ENCODE peak calls at places on chromosome 13, in seven cellular contexts. One of them, this sample, is unnamed.

GRCh38 chr13:50936681-50937080 is 27.1 kb downstream of the RNASEH2B start:
- DNase-seq in GM12878: no peak
- DNase-seq in K562: no peak
- DNase-seq in H1: no peak
- DNase-seq in SK-N-SH: no peak
- DNase-seq in Panc1: no peak
- DNase-seq in HCT116: no peak
- DNase-seq in this sample: no peak

GRCh38 chr13:99303863-99304521 is 3.2 kb downstream of the GPR183 start:
- DNase-seq in K562: no peak
- DNase-seq in H1: no peak
- DNase-seq in HCT116: no peak
- DNase-seq in SK-N-SH: no peak
- DNase-seq in GM12878: no peak
- DNase-seq in Panc1: no peak
- DNase-seq in this sample: no peak

GRCh38 chr13:101552797-101553196 is 100.3 kb downstream of the ITGBL1 start:
- DNase-seq in SK-N-SH: no peak
- DNase-seq in H1: no peak
- DNase-seq in GM12878: no peak
- DNase-seq in K562: no peak
- DNase-seq in HCT116: no peak
- DNase-seq in Panc1: no peak
- DNase-seq in this sample: no peak

GRCh38 chr13:25190256-25190655 is 18.2 kb upstream of the AMER2 start:
- DNase-seq in SK-N-SH: no peak
- DNase-seq in K562: no peak
- DNase-seq in H1: no peak
- DNase-seq in GM12878: no peak
- DNase-seq in Panc1: no peak
- DNase-seq in HCT116: no peak
- DNase-seq in this sample: no peak

GRCh38 chr13:23799945-23800344 is 89.3 kb downstream of the MIPEP start:
- DNase-seq in H1: no peak
- DNase-seq in SK-N-SH: no peak
- DNase-seq in K562: no peak
- DNase-seq in HCT116: no peak
- DNase-seq in Panc1: no peak
- DNase-seq in GM12878: peak
- DNase-seq in this sample: no peak

GRCh38 chr13:93220073-93220472 is 6.5 kb upstream of the GPC6 start:
- DNase-seq in Panc1: no peak
- DNase-seq in K562: no peak
- DNase-seq in GM12878: no peak
- DNase-seq in H1: no peak
- DNase-seq in SK-N-SH: no peak
- DNase-seq in HCT116: no peak
- DNase-seq in this sample: no peak

GRCh38 chr13:46964789-46965527 is 68.1 kb upstream of the HTR2A start:
- DNase-seq in HCT116: no peak
- DNase-seq in H1: no peak
- DNase-seq in GM12878: no peak
- DNase-seq in K562: no peak
- DNase-seq in Panc1: no peak
- DNase-seq in SK-N-SH: no peak
- DNase-seq in this sample: no peak

GRCh38 chr13:93861818-93862217 is 617.7 kb downstream of the DCT start:
- DNase-seq in SK-N-SH: no peak
- DNase-seq in K562: no peak
- DNase-seq in GM12878: no peak
- DNase-seq in Panc1: no peak
- DNase-seq in H1: no peak
- DNase-seq in HCT116: no peak
- DNase-seq in this sample: no peak

GRCh38 chr13:43669101-43669500 is 117.7 kb downstream of the ENOX1 start:
- DNase-seq in SK-N-SH: no peak
- DNase-seq in H1: no peak
- DNase-seq in HCT116: no peak
- DNase-seq in Panc1: no peak
- DNase-seq in K562: no peak
- DNase-seq in GM12878: no peak
- DNase-seq in this sample: no peak

GRCh38 chr13:35891973-35892441 is 239.2 kb downstream of the DCLK1 start:
- DNase-seq in Panc1: peak
- DNase-seq in GM12878: no peak
- DNase-seq in H1: no peak
- DNase-seq in HCT116: no peak
- DNase-seq in K562: no peak
- DNase-seq in SK-N-SH: no peak
- DNase-seq in this sample: no peak

GRCh38 chr13:42762917-42763316 is 18.5 kb upstream of the FAM216B start:
- DNase-seq in Panc1: no peak
- DNase-seq in K562: no peak
- DNase-seq in GM12878: no peak
- DNase-seq in HCT116: no peak
- DNase-seq in SK-N-SH: no peak
- DNase-seq in H1: no peak
- DNase-seq in this sample: no peak

GRCh38 chr13:104043184-104043583 is 977.0 kb upstream of the SLC10A2 start:
- DNase-seq in SK-N-SH: no peak
- DNase-seq in K562: no peak
- DNase-seq in Panc1: no peak
- DNase-seq in H1: no peak
- DNase-seq in HCT116: no peak
- DNase-seq in GM12878: no peak
- DNase-seq in this sample: no peak

GRCh38 chr13:109160357-109160756 is 530.9 kb downstream of the MYO16 start:
- DNase-seq in GM12878: no peak
- DNase-seq in K562: no peak
- DNase-seq in H1: no peak
- DNase-seq in Panc1: no peak
- DNase-seq in SK-N-SH: no peak
- DNase-seq in HCT116: no peak
- DNase-seq in this sample: no peak

GRCh38 chr13:108629988-108630387 is 577 bp downstream of the MYO16 start:
- DNase-seq in GM12878: no peak
- DNase-seq in H1: no peak
- DNase-seq in Panc1: no peak
- DNase-seq in K562: no peak
- DNase-seq in HCT116: no peak
- DNase-seq in SK-N-SH: no peak
- DNase-seq in this sample: no peak

GRCh38 chr13:44576396-44577235 is 486 bp upstream of the TSC22D1 start:
- DNase-seq in SK-N-SH: peak
- DNase-seq in GM12878: no peak
- DNase-seq in H1: no peak
- DNase-seq in K562: peak
- DNase-seq in HCT116: no peak
- DNase-seq in Panc1: no peak
- DNase-seq in this sample: no peak

GRCh38 chr13:66618702-66619101 is 611.4 kb downstream of the PCDH9 start:
- DNase-seq in HCT116: peak
- DNase-seq in GM12878: no peak
- DNase-seq in SK-N-SH: peak
- DNase-seq in H1: no peak
- DNase-seq in K562: no peak
- DNase-seq in Panc1: no peak
- DNase-seq in this sample: peak

GRCh38 chr13:40271931-40272775 is 394.3 kb downstream of the FOXO1 start:
- DNase-seq in SK-N-SH: no peak
- DNase-seq in GM12878: no peak
- DNase-seq in K562: no peak
- DNase-seq in H1: no peak
- DNase-seq in HCT116: no peak
- DNase-seq in Panc1: no peak
- DNase-seq in this sample: no peak
- TF ChIP-seq SIN3A in SK-N-SH: no peak
- TF ChIP-seq SIN3A in GM12878: no peak
- TF ChIP-seq SIN3A in K562: no peak
- TF ChIP-seq SIN3A in H1: no peak
- TF ChIP-seq SIN3A in HCT116: no peak
- TF ChIP-seq SIN3A in Panc1: no peak
- TF ChIP-seq SIN3A in this sample: no peak

DNA sequence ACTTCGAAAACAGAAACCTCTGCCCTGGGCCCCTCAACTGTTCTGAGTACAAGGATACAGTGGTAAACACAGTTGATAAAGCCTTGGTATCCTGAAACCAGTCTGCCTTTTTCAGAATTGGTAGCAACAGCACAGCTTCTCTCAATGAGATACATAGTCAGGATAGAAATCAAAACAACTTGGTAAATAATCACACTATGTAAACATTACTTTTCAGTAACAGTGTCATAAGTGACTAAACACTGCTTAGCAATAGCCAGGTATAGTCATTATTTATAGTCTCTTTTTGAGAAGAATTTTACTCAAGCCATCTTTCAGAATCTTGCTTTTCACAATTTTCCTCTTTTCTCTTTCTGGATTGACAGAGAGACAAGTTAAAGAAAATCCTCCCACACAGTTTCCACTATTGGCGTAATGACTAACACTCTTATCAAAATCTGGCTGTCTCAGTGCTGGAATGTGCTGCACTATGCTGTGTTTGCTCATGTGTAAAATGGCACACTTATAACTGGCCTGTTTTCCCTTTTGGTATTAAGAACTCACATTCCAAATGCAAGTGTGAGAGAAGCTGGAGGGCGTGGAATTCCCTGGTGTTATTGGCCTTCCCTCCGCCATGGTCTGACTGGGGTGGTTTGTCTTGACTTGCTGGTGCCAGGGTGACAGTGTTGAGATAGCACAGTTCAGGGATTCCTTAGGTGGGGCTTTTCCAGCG is 368.8 kb downstream of the TDRD3 start:
- DNase-seq in K562: no peak
- DNase-seq in SK-N-SH: no peak
- DNase-seq in H1: no peak
- DNase-seq in Panc1: no peak
- DNase-seq in HCT116: no peak
- DNase-seq in GM12878: no peak
- DNase-seq in this sample: peak
- TF ChIP-seq SIN3A in K562: no peak
- TF ChIP-seq SIN3A in SK-N-SH: no peak
- TF ChIP-seq SIN3A in H1: no peak
- TF ChIP-seq SIN3A in Panc1: no peak
- TF ChIP-seq SIN3A in HCT116: no peak
- TF ChIP-seq SIN3A in GM12878: no peak
- TF ChIP-seq SIN3A in this sample: no peak

DNA sequence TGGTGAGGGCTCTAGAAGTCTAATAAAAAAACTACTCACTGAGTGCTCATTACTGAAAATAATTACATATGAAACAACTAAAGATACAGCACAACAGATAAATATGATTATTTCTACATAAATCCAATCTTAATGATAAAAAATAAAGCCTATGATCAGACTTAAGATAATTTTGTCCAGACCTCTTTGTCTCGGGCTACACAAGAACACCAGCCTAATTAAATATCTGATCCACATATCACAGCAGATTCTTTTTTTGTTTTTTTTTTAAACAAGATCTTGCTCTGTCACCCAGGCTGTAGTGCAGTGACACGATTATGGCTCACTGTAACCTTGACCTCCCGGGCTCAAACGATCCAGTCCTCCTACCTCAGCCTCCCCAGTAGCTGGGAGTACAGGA is 30.3 kb upstream of the SMAD9 start:
- DNase-seq in HCT116: no peak
- DNase-seq in GM12878: no peak
- DNase-seq in H1: no peak
- DNase-seq in Panc1: no peak
- DNase-seq in K562: no peak
- DNase-seq in SK-N-SH: no peak
- DNase-seq in this sample: no peak
- TF ChIP-seq SIN3A in HCT116: no peak
- TF ChIP-seq SIN3A in GM12878: no peak
- TF ChIP-seq SIN3A in H1: no peak
- TF ChIP-seq SIN3A in Panc1: no peak
- TF ChIP-seq SIN3A in K562: no peak
- TF ChIP-seq SIN3A in SK-N-SH: no peak
- TF ChIP-seq SIN3A in this sample: no peak

DNA sequence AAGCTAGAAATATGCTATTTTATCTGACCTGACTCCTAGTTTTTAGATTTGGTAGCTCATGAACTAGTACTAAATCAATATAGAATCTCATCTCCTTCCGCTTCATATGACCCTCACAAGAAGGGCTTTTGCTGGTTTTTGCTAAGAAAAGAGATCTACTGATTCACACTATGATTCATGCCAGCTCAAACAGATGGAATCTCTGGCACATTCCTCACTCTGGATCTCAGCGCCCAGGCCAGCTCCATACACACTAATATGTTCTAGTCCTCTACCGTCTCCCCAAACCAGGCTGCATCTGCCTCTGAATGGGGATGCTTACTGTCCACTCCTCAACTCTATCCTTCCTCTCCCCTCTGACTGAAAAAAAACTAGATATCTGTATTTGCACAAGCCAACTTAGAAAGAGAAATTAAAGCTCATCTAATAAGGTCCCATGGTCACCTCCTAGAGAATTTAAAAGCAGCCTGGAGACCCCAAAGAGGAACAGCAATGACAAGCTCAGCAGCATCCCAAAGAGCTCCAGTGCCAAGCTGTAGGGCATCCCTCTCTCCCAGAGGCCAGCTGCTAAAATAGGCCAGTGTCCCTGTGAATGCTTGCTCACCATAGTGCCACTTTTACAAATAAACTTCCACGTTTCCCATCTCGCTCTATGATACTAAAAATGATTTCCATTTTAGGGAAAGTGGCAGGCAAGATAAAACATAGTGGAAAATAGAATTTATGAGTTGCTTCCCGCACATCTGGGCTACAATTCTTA is 74.9 kb downstream of the LHFPL6 start:
- DNase-seq in Panc1: peak
- DNase-seq in GM12878: no peak
- DNase-seq in HCT116: peak
- DNase-seq in SK-N-SH: peak
- DNase-seq in H1: no peak
- DNase-seq in K562: no peak
- DNase-seq in this sample: no peak
- TF ChIP-seq SIN3A in Panc1: no peak
- TF ChIP-seq SIN3A in GM12878: no peak
- TF ChIP-seq SIN3A in HCT116: no peak
- TF ChIP-seq SIN3A in SK-N-SH: no peak
- TF ChIP-seq SIN3A in H1: no peak
- TF ChIP-seq SIN3A in K562: no peak
- TF ChIP-seq SIN3A in this sample: no peak

GRCh38 chr13:110617326-110618072 is 2.2 kb downstream of the NAXD start:
- DNase-seq in HCT116: no peak
- DNase-seq in Panc1: no peak
- DNase-seq in GM12878: no peak
- DNase-seq in H1: no peak
- DNase-seq in K562: peak
- DNase-seq in SK-N-SH: no peak
- DNase-seq in this sample: peak
- TF ChIP-seq SIN3A in HCT116: no peak
- TF ChIP-seq SIN3A in Panc1: no peak
- TF ChIP-seq SIN3A in GM12878: no peak
- TF ChIP-seq SIN3A in H1: no peak
- TF ChIP-seq SIN3A in K562: no peak
- TF ChIP-seq SIN3A in SK-N-SH: no peak
- TF ChIP-seq SIN3A in this sample: no peak

GRCh38 chr13:110311721-110312668 is 4.9 kb downstream of the COL4A2 start:
- DNase-seq in K562: no peak
- DNase-seq in Panc1: no peak
- DNase-seq in GM12878: no peak
- DNase-seq in HCT116: no peak
- DNase-seq in SK-N-SH: no peak
- DNase-seq in H1: no peak
- DNase-seq in this sample: no peak
- TF ChIP-seq SIN3A in K562: no peak
- TF ChIP-seq SIN3A in Panc1: no peak
- TF ChIP-seq SIN3A in GM12878: no peak
- TF ChIP-seq SIN3A in HCT116: no peak
- TF ChIP-seq SIN3A in SK-N-SH: no peak
- TF ChIP-seq SIN3A in H1: no peak
- TF ChIP-seq SIN3A in this sample: no peak